ENCODE peak calls at places on chromosomes 1 and 21, in five cellular contexts. One of them, this sample, is unnamed.
A peak's percentile ranks its signal among the peaks of the same experiment; 100 is the strongest.

GRCh38 chr21:18424250-18424649 is 20.7 kb upstream of the TMPRSS15 start:
- DNase-seq in lower lobe of right lung: no peak
- DNase-seq in psoas muscle: no peak
- DNase-seq in neural progenitor cell: no peak
- DNase-seq in ovary: no peak
- DNase-seq in this sample: no peak

GRCh38 chr1:76031496-76031895 is 43.0 kb upstream of the ST6GALNAC3 start:
- DNase-seq in psoas muscle: no peak
- DNase-seq in ovary: no peak
- DNase-seq in neural progenitor cell: no peak
- DNase-seq in lower lobe of right lung: no peak
- DNase-seq in this sample: no peak

GRCh38 chr1:41414291-41414690 is 53.1 kb downstream of the FOXO6 start:
- DNase-seq in ovary: no peak
- DNase-seq in lower lobe of right lung: no peak
- DNase-seq in psoas muscle: no peak
- DNase-seq in neural progenitor cell: no peak
- DNase-seq in this sample: no peak

GRCh38 chr1:109537450-109538178 is 2.1 kb upstream of the GPR61 start:
- DNase-seq in psoas muscle: peak; percentile 53
- DNase-seq in neural progenitor cell: no peak
- DNase-seq in ovary: no peak
- DNase-seq in lower lobe of right lung: no peak
- DNase-seq in this sample: no peak

GRCh38 chr1:27726173-27726793 is 522 bp downstream of the FAM76A start:
- DNase-seq in lower lobe of right lung: peak; percentile 80
- DNase-seq in neural progenitor cell: peak; percentile 86
- DNase-seq in ovary: peak; percentile 66
- DNase-seq in psoas muscle: peak; percentile 75
- DNase-seq in this sample: peak; percentile 84

GRCh38 chr1:220189750-220190347 is 82.4 kb downstream of the RAB3GAP2 start:
- DNase-seq in psoas muscle: no peak
- DNase-seq in neural progenitor cell: peak; percentile 5
- DNase-seq in lower lobe of right lung: no peak
- DNase-seq in ovary: no peak
- DNase-seq in this sample: no peak

GRCh38 chr1:43603004-43603403 is 46.9 kb upstream of the KDM4A start:
- DNase-seq in lower lobe of right lung: no peak
- DNase-seq in psoas muscle: no peak
- DNase-seq in neural progenitor cell: no peak
- DNase-seq in ovary: no peak
- DNase-seq in this sample: no peak

GRCh38 chr1:22976127-22976460 is 3.4 kb upstream of the LACTBL1 start:
- DNase-seq in psoas muscle: no peak
- DNase-seq in neural progenitor cell: no peak
- DNase-seq in ovary: no peak
- DNase-seq in lower lobe of right lung: no peak
- DNase-seq in this sample: no peak

GRCh38 chr1:53735261-53735660 is 3.7 kb downstream of the GLIS1 start:
- DNase-seq in ovary: no peak
- DNase-seq in psoas muscle: no peak
- DNase-seq in neural progenitor cell: no peak
- DNase-seq in lower lobe of right lung: no peak
- DNase-seq in this sample: no peak

GRCh38 chr1:66371233-66372005 is 162.5 kb upstream of the SGIP1 start:
- DNase-seq in ovary: no peak
- DNase-seq in neural progenitor cell: no peak
- DNase-seq in lower lobe of right lung: no peak
- DNase-seq in psoas muscle: no peak
- DNase-seq in this sample: no peak

GRCh38 chr1:55443175-55443933 is 228.2 kb upstream of the USP24 start:
- DNase-seq in lower lobe of right lung: peak; percentile 59
- DNase-seq in ovary: peak; percentile 76
- DNase-seq in neural progenitor cell: no peak
- DNase-seq in psoas muscle: peak; percentile 90
- DNase-seq in this sample: peak; percentile 88

GRCh38 chr21:33402011-33402979 is 918 bp upstream of the IFNGR2 start:
- DNase-seq in psoas muscle: peak; percentile 82
- DNase-seq in neural progenitor cell: peak; percentile 59
- DNase-seq in lower lobe of right lung: peak; percentile 82
- DNase-seq in ovary: peak; percentile 61
- DNase-seq in this sample: peak; percentile 74

GRCh38 chr1:15046487-15047165 is 106.9 kb upstream of the TMEM51 start:
- DNase-seq in ovary: peak; percentile 81
- DNase-seq in psoas muscle: peak; percentile 75
- DNase-seq in neural progenitor cell: peak; percentile 91
- DNase-seq in lower lobe of right lung: peak; percentile 81
- DNase-seq in this sample: peak; percentile 86

GRCh38 chr21:26115899-26116298 is 54.7 kb downstream of the APP start:
- DNase-seq in lower lobe of right lung: no peak
- DNase-seq in ovary: no peak
- DNase-seq in psoas muscle: no peak
- DNase-seq in neural progenitor cell: no peak
- DNase-seq in this sample: no peak

GRCh38 chr1:217747156-217747769 is 116.1 kb downstream of the SPATA17 start:
- DNase-seq in psoas muscle: no peak
- DNase-seq in lower lobe of right lung: no peak
- DNase-seq in neural progenitor cell: peak; percentile 16
- DNase-seq in ovary: no peak
- DNase-seq in this sample: no peak

GRCh38 chr1:159959451-159959850 is 5.4 kb upstream of the SLAMF9 start:
- DNase-seq in ovary: no peak
- DNase-seq in lower lobe of right lung: no peak
- DNase-seq in neural progenitor cell: no peak
- DNase-seq in psoas muscle: no peak
- DNase-seq in this sample: no peak

GRCh38 chr1:107432108-107432507 is 291.3 kb downstream of the NTNG1 start:
- DNase-seq in neural progenitor cell: peak; percentile 20
- DNase-seq in psoas muscle: no peak
- DNase-seq in lower lobe of right lung: no peak
- DNase-seq in ovary: no peak
- DNase-seq in this sample: no peak

GRCh38 chr1:3879099-3879498 is 21.0 kb downstream of the C1orf174 start:
- DNase-seq in psoas muscle: peak; percentile 16
- DNase-seq in lower lobe of right lung: peak; percentile 11
- DNase-seq in ovary: no peak
- DNase-seq in neural progenitor cell: no peak
- DNase-seq in this sample: no peak

GRCh38 chr1:119587328-119587727 is 60.7 kb downstream of the ZNF697 start:
- DNase-seq in psoas muscle: no peak
- DNase-seq in lower lobe of right lung: no peak
- DNase-seq in neural progenitor cell: no peak
- DNase-seq in ovary: no peak
- DNase-seq in this sample: no peak

GRCh38 chr1:55480396-55480795 is 265.2 kb upstream of the USP24 start:
- DNase-seq in lower lobe of right lung: no peak
- DNase-seq in psoas muscle: no peak
- DNase-seq in neural progenitor cell: no peak
- DNase-seq in ovary: no peak
- DNase-seq in this sample: no peak

GRCh38 chr1:159197767-159198557 is 6.7 kb upstream of the ACKR1 start:
- DNase-seq in lower lobe of right lung: peak; percentile 56
- DNase-seq in neural progenitor cell: peak; percentile 89
- DNase-seq in psoas muscle: peak; percentile 59
- DNase-seq in ovary: no peak
- DNase-seq in this sample: peak; percentile 74

GRCh38 chr1:166947398-166948043 is 27.8 kb downstream of the ILDR2 start:
- DNase-seq in ovary: peak; percentile 60
- DNase-seq in lower lobe of right lung: peak; percentile 43
- DNase-seq in psoas muscle: peak; percentile 57
- DNase-seq in neural progenitor cell: peak; percentile 93
- DNase-seq in this sample: peak; percentile 71

GRCh38 chr1:3063379-3064295 is 5.4 kb upstream of the PRDM16 start:
- DNase-seq in psoas muscle: no peak
- DNase-seq in lower lobe of right lung: peak; percentile 45
- DNase-seq in ovary: no peak
- DNase-seq in neural progenitor cell: peak; percentile 66
- DNase-seq in this sample: no peak

GRCh38 chr1:169312084-169312954 is 55.3 kb downstream of the NME7 start:
- DNase-seq in lower lobe of right lung: no peak
- DNase-seq in ovary: no peak
- DNase-seq in neural progenitor cell: no peak
- DNase-seq in psoas muscle: no peak
- DNase-seq in this sample: no peak

GRCh38 chr1:77562596-77563154 is 119.8 kb downstream of the ZZZ3 start:
- DNase-seq in ovary: no peak
- DNase-seq in psoas muscle: no peak
- DNase-seq in lower lobe of right lung: no peak
- DNase-seq in neural progenitor cell: no peak
- DNase-seq in this sample: no peak

GRCh38 chr1:235913311-235913710 is 46.6 kb upstream of the LYST start:
- DNase-seq in ovary: no peak
- DNase-seq in neural progenitor cell: no peak
- DNase-seq in lower lobe of right lung: no peak
- DNase-seq in psoas muscle: no peak
- DNase-seq in this sample: no peak

GRCh38 chr21:39218082-39218409 is 34.8 kb upstream of the PSMG1 start:
- DNase-seq in lower lobe of right lung: no peak
- DNase-seq in ovary: no peak
- DNase-seq in neural progenitor cell: no peak
- DNase-seq in psoas muscle: no peak
- DNase-seq in this sample: no peak

GRCh38 chr21:21714396-21714795 is 716.2 kb downstream of the NCAM2 start:
- DNase-seq in lower lobe of right lung: no peak
- DNase-seq in neural progenitor cell: no peak
- DNase-seq in psoas muscle: no peak
- DNase-seq in ovary: no peak
- DNase-seq in this sample: no peak

GRCh38 chr1:15916417-15916816 is 59.5 kb downstream of the ZBTB17 start:
- DNase-seq in neural progenitor cell: no peak
- DNase-seq in psoas muscle: no peak
- DNase-seq in lower lobe of right lung: no peak
- DNase-seq in ovary: no peak
- DNase-seq in this sample: no peak

GRCh38 chr1:41514381-41514780 is 29.9 kb upstream of the EDN2 start:
- DNase-seq in lower lobe of right lung: no peak
- DNase-seq in neural progenitor cell: no peak
- DNase-seq in ovary: no peak
- DNase-seq in psoas muscle: peak; percentile 28
- DNase-seq in this sample: no peak

GRCh38 chr1:62386351-62387121 is 50.3 kb upstream of the USP1 start:
- DNase-seq in lower lobe of right lung: no peak
- DNase-seq in psoas muscle: no peak
- DNase-seq in ovary: no peak
- DNase-seq in neural progenitor cell: no peak
- DNase-seq in this sample: no peak

GRCh38 chr1:228076796-228077430 is 5.6 kb upstream of the ARF1 start:
- DNase-seq in lower lobe of right lung: peak; percentile 38
- DNase-seq in neural progenitor cell: no peak
- DNase-seq in psoas muscle: peak; percentile 53
- DNase-seq in ovary: peak; percentile 15
- DNase-seq in this sample: peak; percentile 35

GRCh38 chr1:51433269-51433971 is 85.6 kb downstream of the EPS15 start:
- DNase-seq in ovary: no peak
- DNase-seq in lower lobe of right lung: no peak
- DNase-seq in psoas muscle: no peak
- DNase-seq in neural progenitor cell: no peak
- DNase-seq in this sample: no peak

GRCh38 chr1:223358826-223359225 is 5.2 kb downstream of the SUSD4 start:
- DNase-seq in ovary: no peak
- DNase-seq in neural progenitor cell: peak; percentile 24
- DNase-seq in psoas muscle: no peak
- DNase-seq in lower lobe of right lung: no peak
- DNase-seq in this sample: no peak

GRCh38 chr1:51222136-51222787 is 13.8 kb upstream of the RNF11 start:
- DNase-seq in psoas muscle: no peak
- DNase-seq in ovary: no peak
- DNase-seq in neural progenitor cell: no peak
- DNase-seq in lower lobe of right lung: no peak
- DNase-seq in this sample: no peak

GRCh38 chr21:41482321-41482720 is 25.6 kb downstream of the TMPRSS2 start:
- DNase-seq in lower lobe of right lung: no peak
- DNase-seq in psoas muscle: no peak
- DNase-seq in ovary: no peak
- DNase-seq in neural progenitor cell: no peak
- DNase-seq in this sample: no peak
- H3K4me1 ChIP-seq in lower lobe of right lung: peaks cover 33% of the 10 kb centered on the region
- H3K4me1 ChIP-seq in psoas muscle: no peaks in the 10 kb centered on the region
- H3K4me1 ChIP-seq in ovary: peaks cover 5% of the 10 kb centered on the region
- H3K4me1 ChIP-seq in neural progenitor cell: peaks cover 12% of the 10 kb centered on the region
- H3K4me1 ChIP-seq in this sample: no peaks in the 10 kb centered on the region

DNA sequence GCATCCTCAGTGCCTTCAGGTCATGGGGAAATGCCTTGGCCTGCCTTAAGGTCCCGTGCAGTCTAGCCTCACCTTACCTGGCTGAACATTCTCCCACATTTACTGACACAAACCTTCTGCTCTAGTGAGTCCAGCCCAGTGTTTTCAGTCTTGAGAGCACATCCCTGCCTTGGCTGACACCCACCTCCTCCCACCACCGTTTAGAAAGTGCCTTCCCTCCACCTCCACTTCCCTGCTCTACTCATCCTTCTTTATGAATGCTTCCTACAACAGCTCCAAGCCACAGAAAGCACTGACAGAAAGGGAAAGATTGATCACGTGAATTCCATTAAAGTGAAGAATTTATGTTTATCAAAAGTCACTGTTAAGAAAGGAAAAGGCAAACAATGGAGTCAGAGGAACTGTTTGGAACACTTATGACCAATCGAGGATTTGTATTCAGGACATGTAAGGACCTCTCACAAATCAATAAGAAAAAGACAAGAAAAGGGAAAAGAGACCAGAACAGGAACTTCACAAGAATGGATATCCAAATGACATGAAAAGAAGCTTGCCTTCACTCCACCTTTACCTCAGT is 59.8 kb downstream of the DDR2 start:
- DNase-seq in psoas muscle: no peak
- DNase-seq in lower lobe of right lung: no peak
- DNase-seq in ovary: no peak
- DNase-seq in neural progenitor cell: no peak
- DNase-seq in this sample: no peak
- H3K4me1 ChIP-seq in psoas muscle: peaks cover 26% of the 10 kb centered on the region
- H3K4me1 ChIP-seq in lower lobe of right lung: peaks cover 22% of the 10 kb centered on the region
- H3K4me1 ChIP-seq in ovary: peaks cover 35% of the 10 kb centered on the region
- H3K4me1 ChIP-seq in neural progenitor cell: peaks cover 33% of the 10 kb centered on the region
- H3K4me1 ChIP-seq in this sample: peaks cover 26% of the 10 kb centered on the region

GRCh38 chr1:153613406-153613805 is 469 bp upstream of the S100A16 start:
- DNase-seq in neural progenitor cell: no peak
- DNase-seq in psoas muscle: no peak
- DNase-seq in ovary: no peak
- DNase-seq in lower lobe of right lung: no peak
- DNase-seq in this sample: no peak
- H3K4me1 ChIP-seq in neural progenitor cell: peaks cover 29% of the 10 kb centered on the region
- H3K4me1 ChIP-seq in psoas muscle: peaks cover 28% of the 10 kb centered on the region
- H3K4me1 ChIP-seq in ovary: peaks cover 30% of the 10 kb centered on the region
- H3K4me1 ChIP-seq in lower lobe of right lung: peaks cover 52% of the 10 kb centered on the region
- H3K4me1 ChIP-seq in this sample: peaks cover 23% of the 10 kb centered on the region

GRCh38 chr1:153539395-153540093 is 1.2 kb downstream of the S100A5 start:
- DNase-seq in lower lobe of right lung: no peak
- DNase-seq in neural progenitor cell: no peak
- DNase-seq in psoas muscle: no peak
- DNase-seq in ovary: no peak
- DNase-seq in this sample: no peak
- H3K4me1 ChIP-seq in lower lobe of right lung: peaks cover 63% of the 10 kb centered on the region
- H3K4me1 ChIP-seq in neural progenitor cell: peaks cover 8% of the 10 kb centered on the region
- H3K4me1 ChIP-seq in psoas muscle: peaks cover under 1% of the 10 kb centered on the region
- H3K4me1 ChIP-seq in ovary: peaks cover 15% of the 10 kb centered on the region
- H3K4me1 ChIP-seq in this sample: peaks cover 5% of the 10 kb centered on the region